ENCODE peak calls at places on chromosomes 16 and 17, in eight cellular contexts. X is GM23248, I is endothelial cell, P is EL, M is sigmoid colon, Q is prostate gland, A is GM12865, S is KBM-7. T is an unnamed sample.

GRCh38 chr16:88628512-88628974 is 9.8 kb upstream of the IL17C start:
- DNase-seq in I (peak), Q (no peak), M (no peak), X (no peak), S (peak), P (no peak), A (no peak), T (peak)

GRCh38 chr16:1961651-1962067 is 2.3 kb downstream of the NDUFB10 start:
- DNase-seq in S (peak), Q (no peak), A (peak), P (peak), X (peak), M (no peak), I (no peak), T (no peak)

GRCh38 chr16:58299757-58300349 is 5.0 kb upstream of the PRSS54 start:
- DNase-seq in S (peak), P (peak), A (peak), X (peak), M (no peak), I (peak), Q (no peak), T (no peak)

GRCh38 chr16:10862432-10862831 is 14.6 kb upstream of the CIITA start:
- DNase-seq in P (peak), S (peak), A (no peak), M (peak), I (no peak), X (peak), Q (no peak), T (no peak)

GRCh38 chr17:40551091-40551873 is 14.0 kb downstream of the CCR7 start:
- DNase-seq in M (peak), X (peak), S (no peak), A (no peak), P (peak), I (no peak), Q (no peak), T (peak)

GRCh38 chr16:54030451-54030850 is 256.1 kb downstream of the IRX3 start:
- DNase-seq in M (no peak), Q (peak), A (no peak), I (no peak), X (no peak), P (no peak), S (no peak), T (no peak)

GRCh38 chr17:75345514-75346167 is 56.4 kb upstream of the SLC25A19 start:
- DNase-seq in M (no peak), S (peak), Q (no peak), P (no peak), I (no peak), A (peak), X (no peak), T (no peak)

GRCh38 chr17:2905697-2906595 is 109.7 kb downstream of the RAP1GAP2 start:
- DNase-seq in A (no peak), X (no peak), P (no peak), I (no peak), S (no peak), M (no peak), Q (no peak), T (no peak)

GRCh38 chr17:35963663-35964062 is 17.6 kb downstream of the CCL16 start:
- DNase-seq in A (no peak), M (no peak), Q (no peak), X (no peak), P (no peak), I (no peak), S (no peak), T (no peak)

GRCh38 chr17:27654654-27655524 is 23.9 kb downstream of the LGALS9 start:
- DNase-seq in S (peak), M (peak), X (peak), A (peak), Q (peak), I (peak), P (peak), T (peak)

GRCh38 chr17:47797797-47798196 is 23.8 kb downstream of the OSBPL7 start:
- DNase-seq in I (no peak), S (no peak), Q (no peak), M (no peak), X (no peak), P (no peak), A (no peak), T (no peak)

GRCh38 chr16:24279982-24280381 is 23.8 kb downstream of the CACNG3 start:
- DNase-seq in M (no peak), X (no peak), A (no peak), I (no peak), P (no peak), Q (no peak), S (no peak), T (no peak)

GRCh38 chr17:56976941-56977570 is 875 bp upstream of the SCPEP1 start:
- DNase-seq in X (peak), I (no peak), Q (no peak), M (no peak), P (no peak), A (no peak), S (no peak), T (no peak)

GRCh38 chr16:81190667-81191066 is 47.8 kb upstream of the BCO1 start:
- DNase-seq in I (no peak), M (no peak), X (peak), P (peak), A (no peak), Q (no peak), S (no peak), T (no peak)

GRCh38 chr16:65521685-65522338 is 399.9 kb upstream of the CDH11 start:
- DNase-seq in X (no peak), Q (no peak), A (no peak), I (no peak), M (no peak), S (no peak), P (no peak), T (no peak)

GRCh38 chr17:65984299-65984698 is 207.6 kb downstream of the CEP112 start:
- DNase-seq in A (no peak), S (no peak), M (no peak), I (no peak), X (peak), Q (no peak), P (no peak), T (no peak)

GRCh38 chr17:66542967-66543525 is 240.6 kb downstream of the PRKCA start:
- DNase-seq in A (no peak), I (no peak), Q (no peak), M (no peak), S (no peak), P (peak), X (peak), T (no peak)

GRCh38 chr17:2090210-2090641 is 35.3 kb downstream of the HIC1 start:
- DNase-seq in I (no peak), Q (no peak), M (no peak), A (peak), P (no peak), S (no peak), X (no peak), T (no peak)

GRCh38 chr17:64658931-64659330 is 3.2 kb downstream of the SMURF2 start:
- DNase-seq in I (no peak), Q (no peak), M (no peak), A (no peak), S (no peak), P (peak), X (peak), T (no peak)

GRCh38 chr17:36578671-36579070 is 13.0 kb upstream of the DHRS11 start:
- DNase-seq in P (no peak), A (no peak), I (no peak), Q (no peak), X (peak), S (no peak), M (no peak), T (no peak)

GRCh38 chr17:48520631-48521045 is 10.2 kb downstream of the HOXB1 start:
- DNase-seq in A (no peak), S (no peak), P (peak), Q (no peak), I (no peak), X (peak), M (no peak), T (no peak)

GRCh38 chr16:84643180-84643583 is 5.1 kb upstream of the KLHL36 start:
- DNase-seq in A (no peak), Q (peak), S (peak), M (peak), P (peak), X (peak), I (no peak), T (no peak)

GRCh38 chr17:47470836-47471235 is 60.1 kb upstream of the NPEPPS start:
- DNase-seq in P (no peak), A (no peak), S (no peak), X (no peak), M (no peak), I (no peak), Q (no peak), T (no peak)

GRCh38 chr16:24163935-24164334 is 92.2 kb upstream of the CACNG3 start:
- DNase-seq in I (no peak), S (no peak), X (no peak), P (no peak), A (no peak), Q (no peak), M (no peak), T (no peak)

GRCh38 chr17:51275381-51275780 is 15.0 kb downstream of the UTP18 start:
- DNase-seq in P (peak), M (no peak), Q (no peak), A (no peak), S (no peak), I (no peak), X (peak), T (no peak)

GRCh38 chr17:65953316-65954147 is 238.4 kb downstream of the CEP112 start:
- DNase-seq in P (no peak), A (no peak), M (no peak), I (no peak), S (no peak), X (no peak), Q (no peak), T (no peak)

GRCh38 chr17:39551879-39552278 is 55.8 kb downstream of the NEUROD2 start:
- DNase-seq in S (no peak), Q (no peak), P (peak), M (no peak), I (no peak), X (peak), A (no peak), T (no peak)

GRCh38 chr17:45050680-45051059 is 762 bp downstream of the DCAKD start:
- DNase-seq in A (peak), Q (no peak), S (no peak), P (peak), X (peak), I (no peak), M (no peak), T (peak)

GRCh38 chr17:69093279-69093789 is 32.6 kb upstream of the ABCA9 start:
- DNase-seq in Q (no peak), A (no peak), M (no peak), P (no peak), X (no peak), I (no peak), S (peak), T (no peak)

GRCh38 chr16:31260136-31260931 is 559 bp downstream of the ITGAM start:
- DNase-seq in I (no peak), P (no peak), X (no peak), S (no peak), M (no peak), A (no peak), Q (no peak), T (no peak)

GRCh38 chr16:68408967-68409366 is 39.3 kb downstream of the SMPD3 start:
- DNase-seq in M (no peak), A (no peak), Q (no peak), X (no peak), P (no peak), I (no peak), S (no peak), T (no peak)

GRCh38 chr17:46841561-46842379 is 9.6 kb upstream of the WNT9B start:
- DNase-seq in S (peak), M (no peak), I (peak), A (no peak), X (peak), P (no peak), Q (no peak), T (peak)

GRCh38 chr17:40625311-40625710 is 22.3 kb downstream of the SMARCE1 start:
- DNase-seq in I (no peak), Q (no peak), X (no peak), P (no peak), A (no peak), M (no peak), S (no peak), T (no peak)

GRCh38 chr17:72287586-72287985 is 166.8 kb downstream of the SOX9 start:
- DNase-seq in A (no peak), S (no peak), P (no peak), Q (peak), M (no peak), X (no peak), I (no peak), T (no peak)